ENCODE peak calls at places on chromosomes 16 and 17, in ten cellular contexts. One of them, this sample, is unnamed.

GRCh38 chr16:82926500-82926899 is 299.7 kb downstream of the CDH13 start:
- DNase-seq in brain microvascular endothelial cell: no peak
- DNase-seq in heart right ventricle: no peak
- DNase-seq in lower lobe of right lung: no peak
- DNase-seq in skeletal muscle cell: no peak
- DNase-seq in ascending aorta: no peak
- DNase-seq in upper lobe of right lung: no peak
- DNase-seq in epithelial cell of esophagus: no peak
- DNase-seq in kidney epithelial cell: no peak
- DNase-seq in body of pancreas: no peak
- DNase-seq in this sample: no peak

GRCh38 chr17:37802061-37802460 is 57.2 kb upstream of the HNF1B start:
- DNase-seq in brain microvascular endothelial cell: no peak
- DNase-seq in heart right ventricle: no peak
- DNase-seq in lower lobe of right lung: no peak
- DNase-seq in skeletal muscle cell: no peak
- DNase-seq in ascending aorta: no peak
- DNase-seq in upper lobe of right lung: no peak
- DNase-seq in epithelial cell of esophagus: no peak
- DNase-seq in kidney epithelial cell: no peak
- DNase-seq in body of pancreas: no peak
- DNase-seq in this sample: no peak

GRCh38 chr16:89696598-89697128 is 4.8 kb downstream of the SPATA2L start:
- DNase-seq in brain microvascular endothelial cell: no peak
- DNase-seq in heart right ventricle: no peak
- DNase-seq in lower lobe of right lung: peak; percentile 50
- DNase-seq in skeletal muscle cell: no peak
- DNase-seq in ascending aorta: no peak
- DNase-seq in upper lobe of right lung: no peak
- DNase-seq in epithelial cell of esophagus: no peak
- DNase-seq in kidney epithelial cell: no peak
- DNase-seq in body of pancreas: no peak
- DNase-seq in this sample: no peak

GRCh38 chr17:67358612-67359011 is 7.8 kb downstream of the PSMD12 start:
- DNase-seq in brain microvascular endothelial cell: no peak
- DNase-seq in heart right ventricle: no peak
- DNase-seq in lower lobe of right lung: no peak
- DNase-seq in skeletal muscle cell: no peak
- DNase-seq in ascending aorta: no peak
- DNase-seq in upper lobe of right lung: no peak
- DNase-seq in epithelial cell of esophagus: no peak
- DNase-seq in kidney epithelial cell: no peak
- DNase-seq in body of pancreas: no peak
- DNase-seq in this sample: no peak

GRCh38 chr17:61538480-61538879 is 52.5 kb downstream of the NACA2 start:
- DNase-seq in brain microvascular endothelial cell: no peak
- DNase-seq in heart right ventricle: no peak
- DNase-seq in lower lobe of right lung: no peak
- DNase-seq in skeletal muscle cell: no peak
- DNase-seq in ascending aorta: no peak
- DNase-seq in upper lobe of right lung: no peak
- DNase-seq in epithelial cell of esophagus: no peak
- DNase-seq in kidney epithelial cell: no peak
- DNase-seq in body of pancreas: no peak
- DNase-seq in this sample: no peak

GRCh38 chr16:19014456-19014855 is 30.7 kb downstream of the TMC7 start:
- DNase-seq in brain microvascular endothelial cell: no peak
- DNase-seq in heart right ventricle: no peak
- DNase-seq in lower lobe of right lung: peak; percentile 65
- DNase-seq in skeletal muscle cell: no peak
- DNase-seq in ascending aorta: no peak
- DNase-seq in upper lobe of right lung: peak; percentile 68
- DNase-seq in epithelial cell of esophagus: peak; percentile 23
- DNase-seq in kidney epithelial cell: no peak
- DNase-seq in body of pancreas: peak; percentile 8
- DNase-seq in this sample: no peak

GRCh38 chr17:62800580-62800979 is 7.5 kb downstream of the MARCHF10 start:
- DNase-seq in brain microvascular endothelial cell: no peak
- DNase-seq in heart right ventricle: no peak
- DNase-seq in lower lobe of right lung: no peak
- DNase-seq in skeletal muscle cell: no peak
- DNase-seq in ascending aorta: peak; percentile 27
- DNase-seq in upper lobe of right lung: no peak
- DNase-seq in epithelial cell of esophagus: peak; percentile 88
- DNase-seq in kidney epithelial cell: no peak
- DNase-seq in body of pancreas: peak; percentile 60
- DNase-seq in this sample: no peak

GRCh38 chr17:49590874-49591273 is 15.2 kb downstream of the NXPH3 start:
- DNase-seq in brain microvascular endothelial cell: no peak
- DNase-seq in heart right ventricle: no peak
- DNase-seq in lower lobe of right lung: no peak
- DNase-seq in skeletal muscle cell: no peak
- DNase-seq in ascending aorta: no peak
- DNase-seq in upper lobe of right lung: no peak
- DNase-seq in epithelial cell of esophagus: no peak
- DNase-seq in kidney epithelial cell: no peak
- DNase-seq in body of pancreas: no peak
- DNase-seq in this sample: no peak

GRCh38 chr16:8885674-8886592 is 3.8 kb downstream of the LITAFD start:
- DNase-seq in brain microvascular endothelial cell: no peak
- DNase-seq in heart right ventricle: no peak
- DNase-seq in lower lobe of right lung: peak; percentile 39
- DNase-seq in skeletal muscle cell: no peak
- DNase-seq in ascending aorta: no peak
- DNase-seq in upper lobe of right lung: peak; percentile 64
- DNase-seq in epithelial cell of esophagus: peak; percentile 43
- DNase-seq in kidney epithelial cell: no peak
- DNase-seq in body of pancreas: no peak
- DNase-seq in this sample: no peak

GRCh38 chr16:52578007-52578828 is 31.3 kb upstream of the TOX3 start:
- DNase-seq in brain microvascular endothelial cell: no peak
- DNase-seq in heart right ventricle: no peak
- DNase-seq in lower lobe of right lung: no peak
- DNase-seq in skeletal muscle cell: no peak
- DNase-seq in ascending aorta: no peak
- DNase-seq in upper lobe of right lung: no peak
- DNase-seq in epithelial cell of esophagus: no peak
- DNase-seq in kidney epithelial cell: no peak
- DNase-seq in body of pancreas: peak; percentile 55
- DNase-seq in this sample: no peak

DNA sequence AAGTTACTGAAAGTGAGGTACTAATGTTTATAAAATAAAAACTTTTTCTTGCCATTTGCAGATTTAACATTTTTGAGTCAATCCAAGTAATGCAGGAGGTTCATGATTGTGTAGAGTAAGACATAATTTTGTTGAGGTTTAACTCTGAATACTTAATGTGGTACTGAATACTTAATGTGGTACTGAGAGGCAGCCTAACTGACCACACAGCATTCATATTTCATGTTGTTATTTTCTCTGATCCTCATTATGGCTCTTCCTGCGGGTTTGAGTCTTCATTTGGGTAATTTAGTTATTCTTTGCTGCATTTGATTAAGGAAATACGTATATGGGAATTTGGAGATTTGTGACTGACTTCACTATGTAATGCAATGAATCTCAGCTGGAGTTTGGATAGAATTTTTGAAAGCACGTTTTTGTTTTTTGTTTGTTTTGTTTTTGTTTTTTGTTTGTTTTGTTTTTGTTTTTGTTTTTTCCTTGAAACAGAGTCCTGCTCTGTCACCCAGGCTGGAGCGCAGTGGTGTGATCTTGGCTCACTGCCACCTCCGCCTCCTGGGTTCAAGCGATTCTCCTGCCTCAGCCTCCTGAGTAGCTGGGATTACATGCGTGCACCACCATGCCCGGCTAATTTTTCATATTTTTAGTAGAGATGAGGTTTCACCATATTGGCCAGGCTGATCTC is 3.8 kb downstream of the SF3B3 start:
- DNase-seq in brain microvascular endothelial cell: no peak
- DNase-seq in heart right ventricle: no peak
- DNase-seq in lower lobe of right lung: no peak
- DNase-seq in skeletal muscle cell: no peak
- DNase-seq in ascending aorta: no peak
- DNase-seq in upper lobe of right lung: no peak
- DNase-seq in epithelial cell of esophagus: no peak
- DNase-seq in kidney epithelial cell: no peak
- DNase-seq in body of pancreas: no peak
- DNase-seq in this sample: no peak
- H3K4me3 ChIP-seq in brain microvascular endothelial cell: no peak overlapping the region
- H3K4me3 ChIP-seq in heart right ventricle: no peak overlapping the region
- H3K4me3 ChIP-seq in lower lobe of right lung: no peak overlapping the region
- H3K4me3 ChIP-seq in skeletal muscle cell: no peak overlapping the region
- H3K4me3 ChIP-seq in ascending aorta: no peak overlapping the region
- H3K4me3 ChIP-seq in upper lobe of right lung: no peak overlapping the region
- H3K4me3 ChIP-seq in epithelial cell of esophagus: no peak overlapping the region
- H3K4me3 ChIP-seq in kidney epithelial cell: no peak overlapping the region
- H3K4me3 ChIP-seq in body of pancreas: no peak overlapping the region
- H3K4me3 ChIP-seq in this sample: no peak overlapping the region

GRCh38 chr17:78839762-78840529 is 668 bp downstream of the USP36 start:
- DNase-seq in brain microvascular endothelial cell: peak; percentile 24
- DNase-seq in heart right ventricle: no peak
- DNase-seq in lower lobe of right lung: peak; percentile 68
- DNase-seq in skeletal muscle cell: no peak
- DNase-seq in ascending aorta: peak; percentile 72
- DNase-seq in upper lobe of right lung: peak; percentile 82
- DNase-seq in epithelial cell of esophagus: peak; percentile 48
- DNase-seq in kidney epithelial cell: no peak
- DNase-seq in body of pancreas: peak; percentile 43
- DNase-seq in this sample: no peak
- H3K4me3 ChIP-seq in brain microvascular endothelial cell: peak overlapping the region; percentile 91
- H3K4me3 ChIP-seq in heart right ventricle: peak overlapping the region; percentile 82
- H3K4me3 ChIP-seq in lower lobe of right lung: peak overlapping the region; percentile 92
- H3K4me3 ChIP-seq in skeletal muscle cell: peak overlapping the region; percentile 87
- H3K4me3 ChIP-seq in ascending aorta: peak overlapping the region; percentile 87
- H3K4me3 ChIP-seq in upper lobe of right lung: peak overlapping the region; percentile 98
- H3K4me3 ChIP-seq in epithelial cell of esophagus: peak overlapping the region; percentile 88
- H3K4me3 ChIP-seq in kidney epithelial cell: peak overlapping the region; percentile 91
- H3K4me3 ChIP-seq in body of pancreas: peak overlapping the region; percentile 94
- H3K4me3 ChIP-seq in this sample: peak overlapping the region; percentile 83

DNA sequence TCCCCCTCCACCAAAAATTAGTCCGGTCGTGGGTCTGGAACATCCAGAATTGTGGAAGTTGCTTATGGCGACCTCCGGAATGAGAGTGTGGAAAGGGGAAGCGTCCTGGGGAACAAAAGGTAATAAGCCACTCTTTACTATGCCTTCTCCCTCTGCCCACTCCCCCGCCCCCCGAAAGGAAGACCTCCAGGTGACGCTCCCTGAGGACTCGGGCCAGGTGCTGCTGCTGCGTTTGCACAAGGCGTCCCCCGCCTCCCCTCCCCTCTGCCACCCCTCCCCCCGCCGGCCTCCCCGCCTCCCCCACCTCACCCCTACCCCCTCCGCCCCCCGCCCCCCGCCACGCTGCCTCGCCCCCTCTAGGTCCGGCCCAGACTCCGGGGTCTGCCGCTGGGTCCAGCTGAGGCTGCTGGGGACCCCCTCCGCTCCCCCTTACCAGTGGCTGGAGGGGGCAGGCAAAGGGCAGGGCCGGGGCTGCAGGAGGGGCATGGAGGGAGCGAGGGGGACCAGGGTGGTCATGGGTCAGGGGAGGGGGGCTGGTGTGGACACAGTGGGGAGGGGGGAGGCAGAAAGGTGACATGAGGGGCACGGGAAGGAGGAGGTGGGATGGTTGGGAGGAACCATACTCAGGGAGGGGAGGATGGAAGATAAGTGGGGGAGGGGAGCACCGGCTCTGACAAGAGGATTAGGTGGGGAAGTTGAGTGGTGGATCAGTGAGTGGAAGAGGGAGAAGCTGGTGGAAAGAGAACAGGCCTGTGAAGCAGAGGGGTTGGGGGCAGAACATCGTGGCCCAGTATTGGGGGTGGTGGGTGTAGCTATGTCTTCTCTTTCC is 23.5 kb downstream of the ALOX12B start:
- DNase-seq in brain microvascular endothelial cell: no peak
- DNase-seq in heart right ventricle: no peak
- DNase-seq in lower lobe of right lung: peak; percentile 30
- DNase-seq in skeletal muscle cell: no peak
- DNase-seq in ascending aorta: no peak
- DNase-seq in upper lobe of right lung: peak; percentile 59
- DNase-seq in epithelial cell of esophagus: no peak
- DNase-seq in kidney epithelial cell: no peak
- DNase-seq in body of pancreas: no peak
- DNase-seq in this sample: no peak
- H3K4me3 ChIP-seq in brain microvascular endothelial cell: no peak overlapping the region
- H3K4me3 ChIP-seq in heart right ventricle: peak overlapping the region; percentile 30
- H3K4me3 ChIP-seq in lower lobe of right lung: no peak overlapping the region
- H3K4me3 ChIP-seq in skeletal muscle cell: no peak overlapping the region
- H3K4me3 ChIP-seq in ascending aorta: no peak overlapping the region
- H3K4me3 ChIP-seq in upper lobe of right lung: no peak overlapping the region
- H3K4me3 ChIP-seq in epithelial cell of esophagus: no peak overlapping the region
- H3K4me3 ChIP-seq in kidney epithelial cell: no peak overlapping the region
- H3K4me3 ChIP-seq in body of pancreas: no peak overlapping the region
- H3K4me3 ChIP-seq in this sample: no peak overlapping the region

GRCh38 chr16:27485126-27485525 is 64.6 kb downstream of the GTF3C1 start:
- DNase-seq in brain microvascular endothelial cell: no peak
- DNase-seq in heart right ventricle: no peak
- DNase-seq in lower lobe of right lung: no peak
- DNase-seq in skeletal muscle cell: no peak
- DNase-seq in ascending aorta: no peak
- DNase-seq in upper lobe of right lung: no peak
- DNase-seq in epithelial cell of esophagus: no peak
- DNase-seq in kidney epithelial cell: no peak
- DNase-seq in body of pancreas: no peak
- DNase-seq in this sample: no peak

GRCh38 chr16:27483624-27484023 is 66.1 kb downstream of the GTF3C1 start:
- DNase-seq in brain microvascular endothelial cell: no peak
- DNase-seq in heart right ventricle: no peak
- DNase-seq in lower lobe of right lung: no peak
- DNase-seq in skeletal muscle cell: no peak
- DNase-seq in ascending aorta: no peak
- DNase-seq in upper lobe of right lung: no peak
- DNase-seq in epithelial cell of esophagus: no peak
- DNase-seq in kidney epithelial cell: no peak
- DNase-seq in body of pancreas: no peak
- DNase-seq in this sample: no peak

GRCh38 chr16:27486760-27487159 is 63.0 kb downstream of the GTF3C1 start:
- DNase-seq in brain microvascular endothelial cell: no peak
- DNase-seq in heart right ventricle: no peak
- DNase-seq in lower lobe of right lung: no peak
- DNase-seq in skeletal muscle cell: no peak
- DNase-seq in ascending aorta: no peak
- DNase-seq in upper lobe of right lung: no peak
- DNase-seq in epithelial cell of esophagus: no peak
- DNase-seq in kidney epithelial cell: no peak
- DNase-seq in body of pancreas: no peak
- DNase-seq in this sample: no peak

GRCh38 chr16:27486344-27486743 is 63.4 kb downstream of the GTF3C1 start:
- DNase-seq in brain microvascular endothelial cell: no peak
- DNase-seq in heart right ventricle: no peak
- DNase-seq in lower lobe of right lung: no peak
- DNase-seq in skeletal muscle cell: no peak
- DNase-seq in ascending aorta: no peak
- DNase-seq in upper lobe of right lung: no peak
- DNase-seq in epithelial cell of esophagus: no peak
- DNase-seq in kidney epithelial cell: no peak
- DNase-seq in body of pancreas: no peak
- DNase-seq in this sample: no peak

DNA sequence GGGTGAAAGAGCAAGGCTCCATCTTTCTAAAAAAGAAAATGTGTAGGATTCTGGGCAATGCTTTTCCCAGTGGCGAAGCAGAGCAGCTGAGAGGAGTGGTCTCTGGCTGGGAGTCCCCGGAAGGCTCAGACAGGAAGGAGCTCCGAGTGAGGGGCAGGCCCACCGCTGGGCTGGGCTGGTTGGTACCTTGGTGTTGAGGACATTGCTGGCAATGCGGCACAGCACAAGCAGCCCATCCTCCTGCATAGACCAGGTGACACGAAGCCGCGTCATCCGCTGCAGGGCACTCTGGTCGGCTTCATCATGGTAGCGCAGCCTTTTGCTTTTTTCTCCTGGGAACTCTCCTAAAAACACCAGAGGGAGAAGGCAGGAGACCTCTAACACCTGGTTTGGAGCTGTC is 63.9 kb downstream of the GTF3C1 start:
- DNase-seq in brain microvascular endothelial cell: no peak
- DNase-seq in heart right ventricle: no peak
- DNase-seq in lower lobe of right lung: no peak
- DNase-seq in skeletal muscle cell: no peak
- DNase-seq in ascending aorta: no peak
- DNase-seq in upper lobe of right lung: no peak
- DNase-seq in epithelial cell of esophagus: no peak
- DNase-seq in kidney epithelial cell: no peak
- DNase-seq in body of pancreas: no peak
- DNase-seq in this sample: no peak
- H3K4me3 ChIP-seq in brain microvascular endothelial cell: no peak overlapping the region
- H3K4me3 ChIP-seq in heart right ventricle: no peak overlapping the region
- H3K4me3 ChIP-seq in lower lobe of right lung: no peak overlapping the region
- H3K4me3 ChIP-seq in skeletal muscle cell: no peak overlapping the region
- H3K4me3 ChIP-seq in ascending aorta: no peak overlapping the region
- H3K4me3 ChIP-seq in upper lobe of right lung: no peak overlapping the region
- H3K4me3 ChIP-seq in epithelial cell of esophagus: no peak overlapping the region
- H3K4me3 ChIP-seq in kidney epithelial cell: no peak overlapping the region
- H3K4me3 ChIP-seq in body of pancreas: no peak overlapping the region
- H3K4me3 ChIP-seq in this sample: no peak overlapping the region

This sample was measured in BJ.